ENCODE peak calls at places on chromosomes 12 and 14, in nine cellular contexts. M, L, G, W, J, B, D, E and P are unnamed samples.

GRCh38 chr14:58280954-58281787 is 17.2 kb upstream of the ARID4A start:
- DNase-seq in M (no peak), L (peak; percentile 32), G (no peak), W (peak; percentile 89), J (peak; percentile 20), B (peak; percentile 93), D (no peak), E (peak; percentile 28), P (no peak)

GRCh38 chr12:106682594-106683234 is 91.8 kb upstream of the RIC8B start:
- DNase-seq in M (no peak), L (no peak), G (no peak), W (peak; percentile 11), J (no peak), B (no peak), D (no peak), E (no peak), P (no peak)

GRCh38 chr14:30223385-30223785 is 295.7 kb upstream of the PRKD1 start:
- DNase-seq in M (peak; percentile 90), L (peak; percentile 81), G (no peak), W (peak; percentile 94), J (no peak), B (peak; percentile 87), D (no peak), E (peak; percentile 18), P (peak; percentile 87)

GRCh38 chr12:26566186-26566585 is 266.8 kb downstream of the ITPR2 start:
- DNase-seq in M (no peak), L (no peak), G (no peak), W (no peak), J (no peak), B (no peak), D (no peak), E (no peak), P (no peak)

GRCh38 chr12:126953365-126953889 is 1313.5 kb upstream of the TMEM132C start:
- DNase-seq in M (no peak), L (no peak), G (no peak), W (no peak), J (no peak), B (no peak), D (no peak), E (no peak), P (no peak)

GRCh38 chr14:94123868-94124267 is 5.5 kb downstream of the IFI27L2 start:
- DNase-seq in M (no peak), L (no peak), G (no peak), W (no peak), J (no peak), B (no peak), D (no peak), E (no peak), P (no peak)

GRCh38 chr12:12018454-12018853 is 52.3 kb upstream of the BCL2L14 start:
- DNase-seq in M (peak; percentile 89), L (peak; percentile 52), G (no peak), W (peak; percentile 26), J (no peak), B (no peak), D (no peak), E (no peak), P (no peak)

GRCh38 chr12:5200276-5201087 is 156.8 kb downstream of the KCNA5 start:
- DNase-seq in M (peak; percentile 20), L (peak; percentile 42), G (no peak), W (no peak), J (no peak), B (no peak), D (peak; percentile 69), E (peak; percentile 33), P (no peak)

GRCh38 chr12:96177013-96177412 is 17.2 kb upstream of the ELK3 start:
- DNase-seq in M (no peak), L (no peak), G (peak; percentile 8), W (peak; percentile 83), J (peak; percentile 77), B (no peak), D (no peak), E (no peak), P (no peak)